ENCODE peak calls at places on chromosomes 2 and 18, in ten cellular contexts. U is endodermal cell, Y is fibroblast of lung, A is adrenal gland, K is PC-9, M is mucosa of descending colon, N is ovary, W is astrocyte, S is GM23248, B is neural progenitor cell. R is an unnamed sample.

GRCh38 chr18:32072321-32072720 is 19.4 kb upstream of the RNF138 start:
- DNase-seq in U (no peak), Y (no peak), A (no peak), K (no peak), M (no peak), N (no peak), W (no peak), S (peak; percentile 32), B (no peak), R (no peak)

GRCh38 chr2:123101434-123101833 is 923.7 kb upstream of the CNTNAP5 start:
- DNase-seq in U (no peak), Y (no peak), A (no peak), K (no peak), M (no peak), N (no peak), W (no peak), S (no peak), B (no peak), R (no peak)

GRCh38 chr18:70028084-70028483 is 80.4 kb upstream of the CD226 start:
- DNase-seq in U (no peak), Y (no peak), A (no peak), K (no peak), M (no peak), N (no peak), W (no peak), S (no peak), B (no peak), R (no peak)

GRCh38 chr2:219292616-219293015 is 13.4 kb downstream of the DNAJB2 start:
- DNase-seq in U (peak; percentile 28), Y (no peak), A (no peak), K (no peak), M (no peak), N (no peak), W (no peak), S (no peak), B (no peak), R (no peak)

GRCh38 chr2:8661736-8662135 is 20.1 kb upstream of the ID2 start:
- DNase-seq in U (no peak), Y (peak; percentile 53), A (no peak), K (no peak), M (no peak), N (no peak), W (peak; percentile 28), S (peak; percentile 84), B (no peak), R (peak; percentile 61)

GRCh38 chr18:50240083-50240563 is 26.2 kb downstream of the CFAP53 start:
- DNase-seq in U (no peak), Y (peak; percentile 15), A (no peak), K (peak; percentile 75), M (no peak), N (no peak), W (peak; percentile 1), S (no peak), B (no peak), R (peak; percentile 9)

GRCh38 chr2:96618599-96619283 is 19.4 kb downstream of the KANSL3 start:
- DNase-seq in U (no peak), Y (peak; percentile 50), A (no peak), K (no peak), M (no peak), N (no peak), W (peak; percentile 36), S (peak; percentile 86), B (no peak), R (no peak)

GRCh38 chr18:69936191-69936558 is 11.5 kb downstream of the CD226 start:
- DNase-seq in U (no peak), Y (no peak), A (peak; percentile 56), K (no peak), M (no peak), N (no peak), W (no peak), S (no peak), B (no peak), R (no peak)

GRCh38 chr2:9095690-9096089 is 92.2 kb upstream of the MBOAT2 start:
- DNase-seq in U (peak; percentile 85), Y (peak; percentile 55), A (peak; percentile 51), K (no peak), M (peak; percentile 74), N (peak; percentile 66), W (peak; percentile 31), S (peak; percentile 50), B (peak; percentile 63), R (no peak)

GRCh38 chr18:31101148-31102019 is 837 bp downstream of the DSC2 start:
- DNase-seq in U (peak; percentile 92), Y (peak; percentile 23), A (peak; percentile 74), K (no peak), M (peak; percentile 81), N (peak; percentile 66), W (no peak), S (no peak), B (peak; percentile 85), R (peak; percentile 38)

GRCh38 chr2:207819839-207820784 is 50.4 kb upstream of the FZD5 start:
- DNase-seq in U (peak; percentile 29), Y (peak; percentile 15), A (no peak), K (no peak), M (peak; percentile 91), N (no peak), W (no peak), S (no peak), B (no peak), R (no peak)

GRCh38 chr2:21317131-21317530 is 193.4 kb downstream of the TDRD15 start:
- DNase-seq in U (peak; percentile 81), Y (no peak), A (peak; percentile 64), K (no peak), M (peak; percentile 85), N (peak; percentile 46), W (no peak), S (peak; percentile 38), B (peak; percentile 86), R (no peak)

GRCh38 chr2:216862628-216863027 is 2.8 kb upstream of the TNP1 start:
- DNase-seq in U (no peak), Y (no peak), A (no peak), K (no peak), M (no peak), N (no peak), W (no peak), S (no peak), B (no peak), R (no peak)

GRCh38 chr2:201319511-201319910 is 37.6 kb downstream of the FLACC1 start:
- DNase-seq in U (no peak), Y (no peak), A (no peak), K (no peak), M (no peak), N (no peak), W (no peak), S (no peak), B (no peak), R (no peak)

GRCh38 chr2:201320257-201320656 is 36.9 kb downstream of the FLACC1 start:
- DNase-seq in U (no peak), Y (no peak), A (no peak), K (no peak), M (no peak), N (no peak), W (no peak), S (no peak), B (no peak), R (no peak)

GRCh38 chr2:201320701-201321100 is 36.4 kb downstream of the FLACC1 start:
- DNase-seq in U (no peak), Y (no peak), A (no peak), K (no peak), M (no peak), N (no peak), W (no peak), S (no peak), B (no peak), R (no peak)

GRCh38 chr2:201327678-201328077 is 29.5 kb downstream of the FLACC1 start:
- DNase-seq in U (no peak), Y (peak; percentile 4), A (no peak), K (no peak), M (no peak), N (no peak), W (no peak), S (no peak), B (no peak), R (no peak)

GRCh38 chr2:201322772-201323171 is 34.4 kb downstream of the FLACC1 start:
- DNase-seq in U (no peak), Y (no peak), A (no peak), K (no peak), M (no peak), N (no peak), W (no peak), S (no peak), B (no peak), R (no peak)
- H3K9me3 ChIP-seq in U (peaks cover 25% of the 10 kb centered on the region), Y (no peaks in the 10 kb centered on the region), A (no peaks in the 10 kb centered on the region), K (peaks cover 4% of the 10 kb centered on the region), M (peaks cover 10% of the 10 kb centered on the region), N (no peaks in the 10 kb centered on the region), W (no peaks in the 10 kb centered on the region), S (no peaks in the 10 kb centered on the region), B (no peaks in the 10 kb centered on the region), R (peaks cover 21% of the 10 kb centered on the region)

GRCh38 chr2:209696836-209697711 is 74.6 kb upstream of the UNC80 start:
- DNase-seq in U (no peak), Y (peak; percentile 32), A (no peak), K (no peak), M (no peak), N (no peak), W (peak; percentile 28), S (no peak), B (no peak), R (no peak)
- H3K4me3 ChIP-seq in U (no peak overlapping the region), Y (no peak overlapping the region), A (no peak overlapping the region), K (no peak overlapping the region), M (no peak overlapping the region), N (no peak overlapping the region), W (no peak overlapping the region), S (no peak overlapping the region), B (no peak overlapping the region), R (no peak overlapping the region)

GRCh38 chr2:52269696-52270485 is 1238.0 kb upstream of the NRXN1 start:
- DNase-seq in U (no peak), Y (peak; percentile 90), A (no peak), K (no peak), M (no peak), N (no peak), W (peak; percentile 85), S (peak; percentile 34), B (no peak), R (peak; percentile 5)
- H3K9me3 ChIP-seq in U (peaks cover 15% of the 10 kb centered on the region), Y (no peaks in the 10 kb centered on the region), A (no peaks in the 10 kb centered on the region), K (no peaks in the 10 kb centered on the region), M (peaks cover 5% of the 10 kb centered on the region), N (no peaks in the 10 kb centered on the region), W (no peaks in the 10 kb centered on the region), S (no peaks in the 10 kb centered on the region), B (no peaks in the 10 kb centered on the region), R (peaks cover 6% of the 10 kb centered on the region)

GRCh38 chr18:37525302-37525585 is 40.4 kb downstream of the CELF4 start:
- DNase-seq in U (no peak), Y (no peak), A (no peak), K (no peak), M (no peak), N (no peak), W (no peak), S (no peak), B (no peak), R (no peak)

GRCh38 chr18:37521500-37522465 is 43.8 kb downstream of the CELF4 start:
- DNase-seq in U (no peak), Y (no peak), A (no peak), K (no peak), M (no peak), N (no peak), W (no peak), S (no peak), B (no peak), R (no peak)

GRCh38 chr18:37524546-37525301 is 40.9 kb downstream of the CELF4 start:
- DNase-seq in U (peak; percentile 79), Y (no peak), A (no peak), K (no peak), M (no peak), N (no peak), W (no peak), S (no peak), B (peak; percentile 76), R (no peak)

GRCh38 chr18:37520508-37520907 is 45.1 kb downstream of the CELF4 start:
- DNase-seq in U (no peak), Y (no peak), A (no peak), K (no peak), M (no peak), N (no peak), W (no peak), S (no peak), B (no peak), R (no peak)

GRCh38 chr18:37524139-37524538 is 41.5 kb downstream of the CELF4 start:
- DNase-seq in U (no peak), Y (no peak), A (no peak), K (no peak), M (no peak), N (no peak), W (no peak), S (no peak), B (no peak), R (no peak)
- H3K4me3 ChIP-seq in U (peak overlapping the region; percentile 53), Y (no peak overlapping the region), A (no peak overlapping the region), K (no peak overlapping the region), M (no peak overlapping the region), N (no peak overlapping the region), W (no peak overlapping the region), S (no peak overlapping the region), B (peak overlapping the region; percentile 55), R (no peak overlapping the region)

R was measured in MG63.